ENCODE peak calls at places on chromosomes 13 and 19, in six cellular contexts. One of them, this sample, is unnamed.

GRCh38 chr19:18227781-18228271 is 1.6 kb upstream of the PDE4C start:
- DNase-seq in H1: no peak
- DNase-seq in HepG2: no peak
- DNase-seq in K562: no peak
- DNase-seq in GM12878: no peak
- DNase-seq in GM12891: no peak
- DNase-seq in this sample: no peak

GRCh38 chr13:77118134-77118533 is 91.2 kb upstream of the FBXL3 start:
- DNase-seq in H1: no peak
- DNase-seq in HepG2: no peak
- DNase-seq in K562: no peak
- DNase-seq in GM12878: no peak
- DNase-seq in GM12891: no peak
- DNase-seq in this sample: no peak

GRCh38 chr13:29359181-29359580 is 236.3 kb downstream of the SLC7A1 start:
- DNase-seq in H1: no peak
- DNase-seq in HepG2: no peak
- DNase-seq in K562: no peak
- DNase-seq in GM12878: no peak
- DNase-seq in GM12891: no peak
- DNase-seq in this sample: no peak

GRCh38 chr19:17170538-17171297 is 44.4 kb upstream of the USE1 start:
- DNase-seq in H1: no peak
- DNase-seq in HepG2: no peak
- DNase-seq in K562: no peak
- DNase-seq in GM12878: no peak
- DNase-seq in GM12891: peak; percentile 65
- DNase-seq in this sample: peak; percentile 59

GRCh38 chr13:99431927-99432636 is 69.2 kb upstream of the TM9SF2 start:
- DNase-seq in H1: no peak
- DNase-seq in HepG2: no peak
- DNase-seq in K562: no peak
- DNase-seq in GM12878: peak; percentile 85
- DNase-seq in GM12891: peak; percentile 49
- DNase-seq in this sample: no peak

GRCh38 chr13:102726430-102726829 is 31.6 kb upstream of the METTL21C start:
- DNase-seq in H1: no peak
- DNase-seq in HepG2: peak; percentile 35
- DNase-seq in K562: no peak
- DNase-seq in GM12878: no peak
- DNase-seq in GM12891: no peak
- DNase-seq in this sample: no peak

GRCh38 chr19:44903602-44904425 is 1.8 kb upstream of the APOE start:
- DNase-seq in H1: peak; percentile 98
- DNase-seq in HepG2: peak; percentile 80
- DNase-seq in K562: peak; percentile 70
- DNase-seq in GM12878: no peak
- DNase-seq in GM12891: peak; percentile 77
- DNase-seq in this sample: peak; percentile 80

GRCh38 chr19:45824041-45824471 is 8.9 kb upstream of the RSPH6A start:
- DNase-seq in H1: no peak
- DNase-seq in HepG2: no peak
- DNase-seq in K562: no peak
- DNase-seq in GM12878: no peak
- DNase-seq in GM12891: no peak
- DNase-seq in this sample: no peak

GRCh38 chr19:11404588-11405258 is 14.4 kb downstream of the RGL3 start:
- DNase-seq in H1: no peak
- DNase-seq in HepG2: no peak
- DNase-seq in K562: no peak
- DNase-seq in GM12878: no peak
- DNase-seq in GM12891: no peak
- DNase-seq in this sample: no peak

GRCh38 chr19:28655054-28655453 is 557.9 kb downstream of the UQCRFS1 start:
- DNase-seq in H1: no peak
- DNase-seq in HepG2: no peak
- DNase-seq in K562: no peak
- DNase-seq in GM12878: no peak
- DNase-seq in GM12891: no peak
- DNase-seq in this sample: no peak

GRCh38 chr13:75495938-75496337 is 14.0 kb upstream of the TBC1D4 start:
- DNase-seq in H1: no peak
- DNase-seq in HepG2: no peak
- DNase-seq in K562: no peak
- DNase-seq in GM12878: no peak
- DNase-seq in GM12891: no peak
- DNase-seq in this sample: no peak

GRCh38 chr13:39047560-39047959 is 9.3 kb downstream of the NHLRC3 start:
- DNase-seq in H1: peak; percentile 49
- DNase-seq in HepG2: no peak
- DNase-seq in K562: peak; percentile 14
- DNase-seq in GM12878: no peak
- DNase-seq in GM12891: no peak
- DNase-seq in this sample: no peak

GRCh38 chr13:33251131-33251629 is 34.4 kb downstream of the STARD13 start:
- DNase-seq in H1: no peak
- DNase-seq in HepG2: no peak
- DNase-seq in K562: no peak
- DNase-seq in GM12878: peak; percentile 41
- DNase-seq in GM12891: no peak
- DNase-seq in this sample: peak; percentile 16

GRCh38 chr19:49786432-49786831 is 19.6 kb downstream of the AP2A1 start:
- DNase-seq in H1: no peak
- DNase-seq in HepG2: no peak
- DNase-seq in K562: peak; percentile 45
- DNase-seq in GM12878: no peak
- DNase-seq in GM12891: no peak
- DNase-seq in this sample: no peak

GRCh38 chr13:79915386-79915785 is 425.5 kb downstream of the SPRY2 start:
- DNase-seq in H1: no peak
- DNase-seq in HepG2: no peak
- DNase-seq in K562: no peak
- DNase-seq in GM12878: no peak
- DNase-seq in GM12891: no peak
- DNase-seq in this sample: no peak

GRCh38 chr19:53094749-53095575 is 8.3 kb downstream of the ZNF160 start:
- DNase-seq in H1: peak; percentile 80
- DNase-seq in HepG2: no peak
- DNase-seq in K562: peak; percentile 38
- DNase-seq in GM12878: no peak
- DNase-seq in GM12891: peak; percentile 13
- DNase-seq in this sample: no peak
- TF ChIP-seq POLR2AphosphoS5 in H1: no peak
- TF ChIP-seq POLR2AphosphoS5 in HepG2: no peak
- TF ChIP-seq POLR2AphosphoS5 in K562: no peak
- TF ChIP-seq POLR2AphosphoS5 in GM12878: no peak
- TF ChIP-seq POLR2AphosphoS5 in GM12891: no peak
- TF ChIP-seq POLR2AphosphoS5 in this sample: no peak

DNA sequence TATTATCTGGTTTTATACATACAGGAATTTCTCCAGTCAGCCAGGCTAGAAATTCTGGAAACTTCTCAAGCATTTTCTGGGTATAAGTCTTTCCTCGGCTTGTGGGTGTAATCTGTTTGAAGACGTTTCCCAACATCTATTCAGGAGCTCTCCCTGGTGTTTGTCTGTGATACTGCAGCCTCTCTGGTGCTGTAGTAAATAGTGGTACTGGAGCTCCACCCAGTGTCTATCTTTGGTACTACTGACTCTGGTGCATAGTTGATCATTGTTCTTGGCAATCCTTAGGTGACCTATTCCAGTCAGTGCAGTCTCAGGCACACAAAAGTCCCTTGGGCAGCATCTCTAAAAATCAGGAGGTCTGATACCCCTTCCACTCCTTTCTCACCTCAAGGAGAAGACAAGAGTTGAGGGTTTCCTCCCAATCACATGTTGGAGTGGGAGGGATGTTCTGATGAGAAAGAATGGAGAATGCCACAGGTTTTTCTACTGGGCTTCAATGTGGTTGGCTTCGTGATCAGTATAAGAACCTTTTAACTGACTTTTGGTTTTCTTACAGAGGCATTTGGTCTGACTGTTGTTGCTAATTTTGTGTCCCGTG is 115.5 kb downstream of the CYSLTR2 start:
- DNase-seq in H1: peak; percentile 93
- DNase-seq in HepG2: peak; percentile 82
- DNase-seq in K562: peak; percentile 64
- DNase-seq in GM12878: peak; percentile 68
- DNase-seq in GM12891: peak; percentile 20
- DNase-seq in this sample: peak; percentile 18
- TF ChIP-seq POLR2A in H1: no peak
- TF ChIP-seq POLR2A in HepG2: no peak
- TF ChIP-seq POLR2A in K562: no peak
- TF ChIP-seq POLR2A in GM12878: no peak
- TF ChIP-seq POLR2A in GM12891: no peak
- TF ChIP-seq POLR2A in this sample: no peak

DNA sequence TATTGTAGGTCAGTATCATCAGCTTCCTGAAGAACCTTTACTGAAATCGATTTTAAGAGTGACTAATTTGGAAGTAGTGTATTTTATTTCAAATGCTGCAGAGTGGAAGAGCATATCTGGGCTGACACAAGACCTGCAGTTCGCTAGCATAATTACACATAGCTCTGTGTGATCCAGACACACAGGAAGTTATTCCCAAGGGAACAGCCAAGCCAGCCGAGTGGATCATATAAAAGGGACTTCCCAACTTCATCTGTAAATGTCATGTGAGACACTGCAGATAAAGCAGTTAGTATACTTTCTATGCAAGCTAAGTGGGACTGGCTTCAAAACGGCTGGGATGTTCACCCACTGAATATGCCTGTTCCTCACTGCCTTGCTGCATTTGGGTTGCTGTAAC is 760.4 kb downstream of the SLITRK1 start:
- DNase-seq in H1: no peak
- DNase-seq in HepG2: no peak
- DNase-seq in K562: no peak
- DNase-seq in GM12878: no peak
- DNase-seq in GM12891: no peak
- DNase-seq in this sample: no peak
- TF ChIP-seq TAF1 in H1: no peak
- TF ChIP-seq TAF1 in HepG2: no peak
- TF ChIP-seq TAF1 in K562: no peak
- TF ChIP-seq TAF1 in GM12878: no peak
- TF ChIP-seq TAF1 in GM12891: no peak
- TF ChIP-seq TAF1 in this sample: no peak

GRCh38 chr19:8580710-8581281 is 3.6 kb upstream of the MYO1F start:
- DNase-seq in H1: peak; percentile 99
- DNase-seq in HepG2: peak; percentile 63
- DNase-seq in K562: peak; percentile 87
- DNase-seq in GM12878: no peak
- DNase-seq in GM12891: peak; percentile 71
- DNase-seq in this sample: peak; percentile 66
- TF ChIP-seq POLR2AphosphoS5 in H1: no peak
- TF ChIP-seq POLR2AphosphoS5 in HepG2: no peak
- TF ChIP-seq POLR2AphosphoS5 in K562: no peak
- TF ChIP-seq POLR2AphosphoS5 in GM12878: no peak
- TF ChIP-seq POLR2AphosphoS5 in GM12891: no peak
- TF ChIP-seq POLR2AphosphoS5 in this sample: no peak

GRCh38 chr19:15449620-15450527 is at the start of gene WIZ:
- DNase-seq in H1: peak; percentile 85
- DNase-seq in HepG2: peak; percentile 35
- DNase-seq in K562: peak; percentile 94
- DNase-seq in GM12878: no peak
- DNase-seq in GM12891: peak; percentile 97
- DNase-seq in this sample: peak; percentile 95
- TF ChIP-seq POLR2A in H1: no peak
- TF ChIP-seq POLR2A in HepG2: no peak
- TF ChIP-seq POLR2A in K562: no peak
- TF ChIP-seq POLR2A in GM12878: peak; percentile 52
- TF ChIP-seq POLR2A in GM12891: no peak
- TF ChIP-seq POLR2A in this sample: no peak